ENCODE peak calls at places on chromosomes 2 and 18, in four cellular contexts. S, X, I and T are unnamed samples.

GRCh38 chr2:7837232-7837760 is 844.6 kb upstream of the ID2 start:
- DNase-seq in S (no peak), X (no peak), I (no peak), T (no peak)

GRCh38 chr2:191612496-191612895 is 65.4 kb upstream of the NABP1 start:
- DNase-seq in S (no peak), X (no peak), I (no peak), T (no peak)

GRCh38 chr2:240603081-240603835 is 16.7 kb downstream of the CAPN10 start:
- DNase-seq in S (no peak), X (no peak), I (no peak), T (no peak)

GRCh38 chr2:85376291-85377065 is 21.9 kb downstream of the ELMOD3 start:
- DNase-seq in S (no peak), X (no peak), I (no peak), T (no peak)

GRCh38 chr2:174149530-174149929 is 98.8 kb downstream of the OLA1 start:
- DNase-seq in S (no peak), X (no peak), I (no peak), T (no peak)

GRCh38 chr2:240060977-240061591 is 7.8 kb upstream of the OR6B3 start:
- DNase-seq in S (peak; percentile 1), X (no peak), I (peak; percentile 62), T (no peak)

GRCh38 chr2:197399887-197400540 is 34.8 kb downstream of the SF3B1 start:
- DNase-seq in S (no peak), X (no peak), I (no peak), T (no peak)

GRCh38 chr2:118061135-118061955 is 26.9 kb upstream of the INSIG2 start:
- DNase-seq in S (no peak), X (no peak), I (peak; percentile 52), T (no peak)

GRCh38 chr2:238908960-238909951 is 61.4 kb downstream of the TWIST2 start:
- DNase-seq in S (no peak), X (peak; percentile 76), I (no peak), T (no peak)

GRCh38 chr18:34875150-34875549 is 165.1 kb downstream of the DTNA start:
- DNase-seq in S (no peak), X (no peak), I (no peak), T (no peak)

GRCh38 chr2:40304340-40304739 is 147.6 kb downstream of the SLC8A1 start:
- DNase-seq in S (no peak), X (no peak), I (no peak), T (no peak)

GRCh38 chr2:241507430-241508239 is 749 bp downstream of the STK25 start:
- DNase-seq in S (peak; percentile 21), X (no peak), I (peak; percentile 83), T (peak; percentile 26)

GRCh38 chr18:58392336-58393000 is 236.4 kb downstream of the ALPK2 start:
- DNase-seq in S (no peak), X (no peak), I (no peak), T (no peak)

GRCh38 chr18:35406666-35407065 is 29.5 kb upstream of the ZNF396 start:
- DNase-seq in S (no peak), X (no peak), I (peak; percentile 51), T (no peak)

GRCh38 chr2:120769076-120769786 is 33.6 kb downstream of the GLI2 start:
- DNase-seq in S (no peak), X (no peak), I (no peak), T (no peak)

GRCh38 chr2:165634855-165635254 is 159.2 kb downstream of the GALNT3 start:
- DNase-seq in S (peak; percentile 76), X (no peak), I (no peak), T (no peak)

GRCh38 chr2:200705305-200705985 is 106.3 kb upstream of the BZW1 start:
- DNase-seq in S (no peak), X (no peak), I (no peak), T (no peak)

GRCh38 chr2:10654069-10654468 is 35.7 kb downstream of the NOL10 start:
- DNase-seq in S (no peak), X (no peak), I (peak; percentile 55), T (peak; percentile 71)

GRCh38 chr2:45014016-45014702 is 4.9 kb upstream of the SIX2 start:
- DNase-seq in S (no peak), X (no peak), I (no peak), T (no peak)

GRCh38 chr2:9768388-9768787 is 74.9 kb upstream of the TAF1B start:
- DNase-seq in S (peak; percentile 77), X (no peak), I (no peak), T (no peak)